ENCODE peak calls at places on chromosomes 1 and 21, in four cellular contexts. L is H1, Z is K562, C is HepG2. W is an unnamed sample.

GRCh38 chr21:33537212-33537611 is 4.7 kb downstream of the GART start:
- DNase-seq in L (no peak), Z (no peak), C (no peak), W (no peak)

GRCh38 chr1:186626533-186626932 is 53.7 kb downstream of the PTGS2 start:
- DNase-seq in L (no peak), Z (no peak), C (no peak), W (no peak)

GRCh38 chr1:205950826-205951549 is 7.7 kb upstream of the SLC26A9 start:
- DNase-seq in L (no peak), Z (no peak), C (no peak), W (no peak)

GRCh38 chr1:84571150-84571535 is 3.1 kb downstream of the CTBS start:
- DNase-seq in L (no peak), Z (no peak), C (no peak), W (no peak)

GRCh38 chr1:51624851-51625250 is 8.0 kb downstream of the OSBPL9 start:
- DNase-seq in L (no peak), Z (no peak), C (no peak), W (no peak)

GRCh38 chr1:1128454-1129139 is 12.7 kb upstream of the C1orf159 start:
- DNase-seq in L (no peak), Z (no peak), C (peak; percentile 70), W (no peak)

GRCh38 chr21:43193651-43194302 is 25.0 kb downstream of the CRYAA start:
- DNase-seq in L (no peak), Z (no peak), C (no peak), W (peak; percentile 17)

GRCh38 chr1:62045579-62045978 is 149.1 kb upstream of the L1TD1 start:
- DNase-seq in L (no peak), Z (peak; percentile 11), C (no peak), W (no peak)

GRCh38 chr1:236800002-236800620 is 5.0 kb downstream of the MTR start:
- DNase-seq in L (no peak), Z (no peak), C (no peak), W (no peak)

GRCh38 chr1:186536272-186536905 is 75.5 kb upstream of the PDC start:
- DNase-seq in L (no peak), Z (no peak), C (no peak), W (no peak)

GRCh38 chr1:210747890-210748289 is 386.1 kb downstream of the KCNH1 start:
- DNase-seq in L (no peak), Z (no peak), C (no peak), W (no peak)

GRCh38 chr1:27519341-27520258 is 29.6 kb upstream of the WASF2 start:
- DNase-seq in L (no peak), Z (no peak), C (no peak), W (no peak)

GRCh38 chr1:162538815-162539431 is 22.6 kb upstream of the UAP1 start:
- DNase-seq in L (no peak), Z (no peak), C (peak; percentile 9), W (no peak)

GRCh38 chr1:210362526-210362925 is 33.8 kb downstream of the HHAT start:
- DNase-seq in L (no peak), Z (no peak), C (no peak), W (no peak)

GRCh38 chr1:175197536-175197935 is 5.0 kb upstream of the KIAA0040 start:
- DNase-seq in L (no peak), Z (no peak), C (no peak), W (no peak)

GRCh38 chr1:111516008-111516535 is 12.6 kb upstream of the ADORA3 start:
- DNase-seq in L (peak; percentile 67), Z (peak; percentile 48), C (no peak), W (no peak)

GRCh38 chr1:244322181-244322580 is 129.5 kb downstream of the ADSS2 start:
- DNase-seq in L (no peak), Z (no peak), C (no peak), W (no peak)

GRCh38 chr1:145773423-145773822 is 50.5 kb downstream of the RNF115 start:
- DNase-seq in L (no peak), Z (no peak), C (no peak), W (no peak)

GRCh38 chr1:21294266-21295058 is 4.2 kb upstream of the ECE1 start:
- DNase-seq in L (no peak), Z (no peak), C (no peak), W (no peak)

GRCh38 chr1:43705982-43706597 is 1.2 kb upstream of the ST3GAL3 start:
- DNase-seq in L (no peak), Z (no peak), C (no peak), W (no peak)

GRCh38 chr1:91821126-91821868 is 64.7 kb downstream of the TGFBR3 start:
- DNase-seq in L (no peak), Z (no peak), C (no peak), W (no peak)

GRCh38 chr21:41119901-41120300 is 48.1 kb upstream of the BACE2 start:
- DNase-seq in L (no peak), Z (no peak), C (no peak), W (no peak)

GRCh38 chr1:152043870-152044269 is 7.1 kb upstream of the S100A11 start:
- DNase-seq in L (no peak), Z (no peak), C (no peak), W (no peak)

GRCh38 chr1:17091252-17091651 is 28.0 kb downstream of the PADI2 start:
- DNase-seq in L (no peak), Z (no peak), C (no peak), W (no peak)

GRCh38 chr1:151720190-151720953 is 950 bp upstream of the RIIAD1 start:
- DNase-seq in L (no peak), Z (no peak), C (no peak), W (no peak)

GRCh38 chr21:37193006-37193405 is 74.1 kb downstream of the VPS26C start:
- DNase-seq in L (no peak), Z (no peak), C (no peak), W (peak; percentile 65)

GRCh38 chr21:36260030-36260787 is 59.8 kb upstream of the MORC3 start:
- DNase-seq in L (no peak), Z (peak; percentile 62), C (peak; percentile 55), W (peak; percentile 34)

GRCh38 chr1:218568962-218569530 is 223.9 kb downstream of the TGFB2 start:
- DNase-seq in L (no peak), Z (no peak), C (no peak), W (no peak)

GRCh38 chr21:35506352-35506751 is 457.2 kb upstream of the RUNX1 start:
- DNase-seq in L (no peak), Z (no peak), C (no peak), W (no peak)

GRCh38 chr21:16342932-16343331 is 613.1 kb downstream of the USP25 start:
- DNase-seq in L (no peak), Z (no peak), C (no peak), W (no peak)

GRCh38 chr1:42732126-42732680 is 7.8 kb downstream of the CLDN19 start:
- DNase-seq in L (peak; percentile 38), Z (no peak), C (no peak), W (no peak)

GRCh38 chr1:183810172-183810571 is 5.3 kb downstream of the RGL1 start:
- DNase-seq in L (no peak), Z (no peak), C (no peak), W (no peak)

GRCh38 chr1:12615916-12616708 is 1.9 kb downstream of the DHRS3 start:
- DNase-seq in L (peak; percentile 78), Z (peak; percentile 53), C (peak; percentile 97), W (peak; percentile 65)

GRCh38 chr1:165549908-165550480 is 6.2 kb downstream of the LRRC52 start:
- DNase-seq in L (no peak), Z (no peak), C (no peak), W (no peak)

GRCh38 chr1:168871531-168871930 is 142.5 kb upstream of the DPT start:
- DNase-seq in L (no peak), Z (no peak), C (no peak), W (no peak)
- TF ChIP-seq JUN in L (no peak), Z (no peak), C (no peak), W (no peak)

GRCh38 chr1:16076003-16076870 is 2.8 kb upstream of the FAM131C start:
- DNase-seq in L (no peak), Z (peak; percentile 75), C (no peak), W (no peak)
- TF ChIP-seq SP1 in L (no peak), Z (no peak), C (no peak), W (no peak)

GRCh38 chr21:21714396-21714795 is 716.2 kb downstream of the NCAM2 start:
- DNase-seq in L (no peak), Z (no peak), C (no peak), W (no peak)
- TF ChIP-seq JUN in L (no peak), Z (no peak), C (no peak), W (no peak)

GRCh38 chr21:32463367-32463766 is 50.9 kb downstream of the EVA1C start:
- DNase-seq in L (no peak), Z (no peak), C (no peak), W (no peak)
- TF ChIP-seq SP1 in L (no peak), Z (no peak), C (no peak), W (no peak)

GRCh38 chr1:64986903-64987871 is 20.8 kb upstream of the JAK1 start:
- DNase-seq in L (no peak), Z (no peak), C (peak; percentile 91), W (no peak)
- TF ChIP-seq JUN in L (no peak), Z (peak; percentile 17), C (no peak), W (no peak)

GRCh38 chr1:15206418-15207030 is 40.5 kb upstream of the FHAD1 start:
- DNase-seq in L (no peak), Z (no peak), C (peak; percentile 88), W (no peak)
- TF ChIP-seq SP1 in L (no peak), Z (no peak), C (no peak), W (no peak)

DNA sequence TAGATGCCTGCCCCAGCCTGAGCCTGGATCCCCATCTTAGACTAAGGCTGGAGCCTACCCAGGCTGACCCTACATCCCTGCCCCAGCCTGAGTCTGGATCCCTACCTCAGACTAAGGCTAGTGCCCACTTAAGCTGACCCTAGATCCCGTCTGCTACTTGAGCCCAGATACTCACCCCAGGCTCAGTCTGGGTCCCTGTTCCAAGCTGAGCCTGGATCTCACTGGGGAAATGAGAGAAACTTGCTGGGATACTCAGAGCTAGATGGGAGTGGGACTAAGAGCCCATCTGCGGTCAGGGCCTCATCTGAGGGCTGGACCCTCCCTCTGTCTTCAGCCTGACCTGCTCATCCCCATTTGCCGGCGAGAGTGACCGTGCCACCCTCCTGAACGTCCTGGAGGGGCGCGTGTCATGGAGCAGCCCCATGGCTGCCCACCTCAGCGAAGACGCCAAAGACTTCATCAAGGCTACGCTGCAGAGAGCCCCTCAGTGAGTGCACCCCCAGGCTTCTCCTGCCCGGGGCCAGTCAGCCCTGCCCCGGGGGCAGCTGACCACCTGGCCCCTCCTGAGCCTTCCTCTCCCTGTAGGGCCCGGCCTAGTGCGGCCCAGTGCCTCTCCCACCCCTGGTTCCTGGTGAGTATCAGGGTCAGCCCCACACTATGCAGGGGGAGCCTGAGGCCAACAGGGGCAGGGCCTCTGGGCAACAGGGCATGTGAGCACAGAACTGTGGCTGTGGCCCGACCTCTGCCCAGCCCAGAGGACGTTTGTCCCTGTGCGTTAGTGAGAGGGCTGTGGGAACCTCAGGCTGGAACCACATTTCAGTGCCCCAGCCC is 36.8 kb downstream of the TRIM11 start:
- DNase-seq in L (no peak), Z (no peak), C (no peak), W (no peak)
- TF ChIP-seq JUN in L (no peak), Z (no peak), C (no peak), W (no peak)

GRCh38 chr1:26036756-26037281 is 9.1 kb downstream of the SLC30A2 start:
- DNase-seq in L (no peak), Z (no peak), C (no peak), W (no peak)

GRCh38 chr1:26035203-26035958 is 10.5 kb downstream of the SLC30A2 start:
- DNase-seq in L (peak; percentile 95), Z (peak; percentile 99), C (peak; percentile 86), W (peak; percentile 96)

GRCh38 chr1:26037904-26038303 is 8.0 kb downstream of the SLC30A2 start:
- DNase-seq in L (no peak), Z (no peak), C (no peak), W (no peak)

GRCh38 chr1:26034504-26035202 is 11.3 kb downstream of the SLC30A2 start:
- DNase-seq in L (no peak), Z (no peak), C (no peak), W (no peak)

GRCh38 chr1:26035959-26036755 is 9.8 kb downstream of the SLC30A2 start:
- DNase-seq in L (peak; percentile 96), Z (peak; percentile 91), C (peak; percentile 47), W (peak; percentile 86)
- TF ChIP-seq SP1 in L (no peak), Z (peak; percentile 10), C (no peak), W (no peak)

W was measured in WTC11.